ENCODE peak calls at places on chromosomes 4 and X, in six cellular contexts. One of them, this sample, is unnamed.

GRCh38 chrX:57366430-57366829 is 79.9 kb downstream of the FAAH2 start:
- DNase-seq in GM12878: no peak
- DNase-seq in sigmoid colon: no peak
- DNase-seq in GM23338: no peak
- DNase-seq in transverse colon: no peak
- DNase-seq in suprapubic skin: no peak
- DNase-seq in this sample: no peak

GRCh38 chrX:24682739-24683432 is 10.8 kb upstream of the POLA1 start:
- DNase-seq in GM12878: no peak
- DNase-seq in sigmoid colon: no peak
- DNase-seq in GM23338: no peak
- DNase-seq in transverse colon: no peak
- DNase-seq in suprapubic skin: no peak
- DNase-seq in this sample: no peak

GRCh38 chr4:156584100-156584499 is 387.5 kb downstream of the PDGFC start:
- DNase-seq in GM12878: no peak
- DNase-seq in sigmoid colon: no peak
- DNase-seq in GM23338: no peak
- DNase-seq in transverse colon: no peak
- DNase-seq in suprapubic skin: no peak
- DNase-seq in this sample: no peak

GRCh38 chrX:46165411-46165810 is 379.8 kb downstream of the ZNF674 start:
- DNase-seq in GM12878: no peak
- DNase-seq in sigmoid colon: no peak
- DNase-seq in GM23338: no peak
- DNase-seq in transverse colon: no peak
- DNase-seq in suprapubic skin: no peak
- DNase-seq in this sample: no peak

GRCh38 chr4:145912391-145912790 is 26.2 kb downstream of the ZNF827 start:
- DNase-seq in GM12878: no peak
- DNase-seq in sigmoid colon: no peak
- DNase-seq in GM23338: no peak
- DNase-seq in transverse colon: no peak
- DNase-seq in suprapubic skin: no peak
- DNase-seq in this sample: no peak

GRCh38 chr4:41134581-41134980 is 79.8 kb downstream of the APBB2 start:
- DNase-seq in GM12878: no peak
- DNase-seq in sigmoid colon: no peak
- DNase-seq in GM23338: peak; percentile 60
- DNase-seq in transverse colon: no peak
- DNase-seq in suprapubic skin: no peak
- DNase-seq in this sample: no peak

GRCh38 chrX:56812515-56813105 is 83.6 kb downstream of the NBDY start:
- DNase-seq in GM12878: peak; percentile 56
- DNase-seq in sigmoid colon: no peak
- DNase-seq in GM23338: no peak
- DNase-seq in transverse colon: no peak
- DNase-seq in suprapubic skin: peak; percentile 19
- DNase-seq in this sample: no peak

GRCh38 chrX:116961872-116962582 is 499.3 kb upstream of the CT83 start:
- DNase-seq in GM12878: no peak
- DNase-seq in sigmoid colon: no peak
- DNase-seq in GM23338: peak; percentile 8
- DNase-seq in transverse colon: no peak
- DNase-seq in suprapubic skin: no peak
- DNase-seq in this sample: no peak

GRCh38 chr4:8913858-8914460 is 42.3 kb upstream of the HMX1 start:
- DNase-seq in GM12878: no peak
- DNase-seq in sigmoid colon: peak; percentile 33
- DNase-seq in GM23338: no peak
- DNase-seq in transverse colon: no peak
- DNase-seq in suprapubic skin: peak; percentile 22
- DNase-seq in this sample: peak; percentile 88

GRCh38 chrX:115011428-115011827 is 6.0 kb downstream of the IL13RA2 start:
- DNase-seq in GM12878: no peak
- DNase-seq in sigmoid colon: no peak
- DNase-seq in GM23338: no peak
- DNase-seq in transverse colon: no peak
- DNase-seq in suprapubic skin: no peak
- DNase-seq in this sample: no peak

GRCh38 chr4:80423553-80424224 is 88.2 kb downstream of the CFAP299 start:
- DNase-seq in GM12878: no peak
- DNase-seq in sigmoid colon: no peak
- DNase-seq in GM23338: no peak
- DNase-seq in transverse colon: no peak
- DNase-seq in suprapubic skin: no peak
- DNase-seq in this sample: no peak

GRCh38 chr4:34362654-34363053 is 1881.7 kb downstream of the ARAP2 start:
- DNase-seq in GM12878: no peak
- DNase-seq in sigmoid colon: no peak
- DNase-seq in GM23338: no peak
- DNase-seq in transverse colon: no peak
- DNase-seq in suprapubic skin: no peak
- DNase-seq in this sample: no peak

GRCh38 chr4:2930821-2931764 is 32.1 kb downstream of the NOP14 start:
- DNase-seq in GM12878: no peak
- DNase-seq in sigmoid colon: no peak
- DNase-seq in GM23338: no peak
- DNase-seq in transverse colon: peak; percentile 45
- DNase-seq in suprapubic skin: peak; percentile 74
- DNase-seq in this sample: no peak

GRCh38 chr4:113212613-113213012 is 163.2 kb downstream of the ANK2 start:
- DNase-seq in GM12878: no peak
- DNase-seq in sigmoid colon: no peak
- DNase-seq in GM23338: no peak
- DNase-seq in transverse colon: no peak
- DNase-seq in suprapubic skin: no peak
- DNase-seq in this sample: no peak

GRCh38 chr4:165343353-165344191 is 16.1 kb downstream of the MSMO1 start:
- DNase-seq in GM12878: no peak
- DNase-seq in sigmoid colon: no peak
- DNase-seq in GM23338: peak; percentile 58
- DNase-seq in transverse colon: no peak
- DNase-seq in suprapubic skin: no peak
- DNase-seq in this sample: no peak

GRCh38 chr4:79025170-79025569 is 85.9 kb upstream of the PAQR3 start:
- DNase-seq in GM12878: no peak
- DNase-seq in sigmoid colon: no peak
- DNase-seq in GM23338: no peak
- DNase-seq in transverse colon: no peak
- DNase-seq in suprapubic skin: no peak
- DNase-seq in this sample: no peak

GRCh38 chr4:119113033-119113655 is 22.5 kb upstream of the MYOZ2 start:
- DNase-seq in GM12878: no peak
- DNase-seq in sigmoid colon: no peak
- DNase-seq in GM23338: no peak
- DNase-seq in transverse colon: no peak
- DNase-seq in suprapubic skin: no peak
- DNase-seq in this sample: no peak

GRCh38 chr4:60128916-60129315 is 1071.2 kb upstream of the ADGRL3 start:
- DNase-seq in GM12878: no peak
- DNase-seq in sigmoid colon: no peak
- DNase-seq in GM23338: no peak
- DNase-seq in transverse colon: no peak
- DNase-seq in suprapubic skin: no peak
- DNase-seq in this sample: no peak

GRCh38 chrX:151987108-151987507 is 12.6 kb upstream of the GABRE start:
- DNase-seq in GM12878: no peak
- DNase-seq in sigmoid colon: no peak
- DNase-seq in GM23338: no peak
- DNase-seq in transverse colon: no peak
- DNase-seq in suprapubic skin: no peak
- DNase-seq in this sample: no peak

GRCh38 chr4:1763070-1763549 is 30.0 kb upstream of the FGFR3 start:
- DNase-seq in GM12878: no peak
- DNase-seq in sigmoid colon: no peak
- DNase-seq in GM23338: peak; percentile 65
- DNase-seq in transverse colon: no peak
- DNase-seq in suprapubic skin: no peak
- DNase-seq in this sample: no peak

GRCh38 chr4:78667764-78668163 is 108.4 kb upstream of the BMP2K start:
- DNase-seq in GM12878: peak; percentile 69
- DNase-seq in sigmoid colon: no peak
- DNase-seq in GM23338: no peak
- DNase-seq in transverse colon: no peak
- DNase-seq in suprapubic skin: no peak
- DNase-seq in this sample: no peak

GRCh38 chr4:95839891-95840290 is at the start of gene PDHA2:
- DNase-seq in GM12878: no peak
- DNase-seq in sigmoid colon: no peak
- DNase-seq in GM23338: peak; percentile 12
- DNase-seq in transverse colon: no peak
- DNase-seq in suprapubic skin: peak; percentile 47
- DNase-seq in this sample: no peak

GRCh38 chr4:2673157-2673556 is 83.0 kb downstream of the TNIP2 start:
- DNase-seq in GM12878: no peak
- DNase-seq in sigmoid colon: no peak
- DNase-seq in GM23338: peak; percentile 45
- DNase-seq in transverse colon: no peak
- DNase-seq in suprapubic skin: no peak
- DNase-seq in this sample: no peak

GRCh38 chrX:101206471-101206870 is 13.1 kb upstream of the DRP2 start:
- DNase-seq in GM12878: no peak
- DNase-seq in sigmoid colon: no peak
- DNase-seq in GM23338: peak; percentile 52
- DNase-seq in transverse colon: no peak
- DNase-seq in suprapubic skin: no peak
- DNase-seq in this sample: no peak

GRCh38 chr4:54065282-54066087 is 1.1 kb upstream of the CHIC2 start:
- DNase-seq in GM12878: no peak
- DNase-seq in sigmoid colon: no peak
- DNase-seq in GM23338: no peak
- DNase-seq in transverse colon: no peak
- DNase-seq in suprapubic skin: no peak
- DNase-seq in this sample: no peak

GRCh38 chr4:139978692-139979091 is 175.3 kb downstream of the MAML3 start:
- DNase-seq in GM12878: peak; percentile 75
- DNase-seq in sigmoid colon: no peak
- DNase-seq in GM23338: no peak
- DNase-seq in transverse colon: no peak
- DNase-seq in suprapubic skin: no peak
- DNase-seq in this sample: no peak

GRCh38 chr4:169249214-169249973 is 21.4 kb downstream of the SH3RF1 start:
- DNase-seq in GM12878: no peak
- DNase-seq in sigmoid colon: no peak
- DNase-seq in GM23338: no peak
- DNase-seq in transverse colon: no peak
- DNase-seq in suprapubic skin: no peak
- DNase-seq in this sample: no peak

GRCh38 chrX:17860811-17861495 is at the start of gene RAI2:
- DNase-seq in GM12878: no peak
- DNase-seq in sigmoid colon: peak; percentile 72
- DNase-seq in GM23338: peak; percentile 48
- DNase-seq in transverse colon: peak; percentile 22
- DNase-seq in suprapubic skin: peak; percentile 68
- DNase-seq in this sample: no peak
- H3K4me3 ChIP-seq in GM12878: no peak within 1 kb of the TSS
- H3K4me3 ChIP-seq in sigmoid colon: peak within 1 kb of the TSS; percentile 62
- H3K4me3 ChIP-seq in GM23338: peak within 1 kb of the TSS; percentile 65
- H3K4me3 ChIP-seq in transverse colon: peak within 1 kb of the TSS; percentile 41
- H3K4me3 ChIP-seq in suprapubic skin: peak within 1 kb of the TSS; percentile 49
- H3K4me3 ChIP-seq in this sample: peak within 1 kb of the TSS; percentile 67

GRCh38 chrX:130060122-130061069 is 49.9 kb downstream of the ELF4 start:
- DNase-seq in GM12878: no peak
- DNase-seq in sigmoid colon: peak; percentile 86
- DNase-seq in GM23338: peak; percentile 64
- DNase-seq in transverse colon: peak; percentile 86
- DNase-seq in suprapubic skin: peak; percentile 84
- DNase-seq in this sample: no peak
- TF ChIP-seq POLR2AphosphoS5 in GM12878: no peak
- TF ChIP-seq POLR2AphosphoS5 in sigmoid colon: peak; percentile 8
- TF ChIP-seq POLR2AphosphoS5 in GM23338: no peak
- TF ChIP-seq POLR2AphosphoS5 in transverse colon: no peak
- TF ChIP-seq POLR2AphosphoS5 in suprapubic skin: no peak
- TF ChIP-seq POLR2AphosphoS5 in this sample: peak; percentile 32

DNA sequence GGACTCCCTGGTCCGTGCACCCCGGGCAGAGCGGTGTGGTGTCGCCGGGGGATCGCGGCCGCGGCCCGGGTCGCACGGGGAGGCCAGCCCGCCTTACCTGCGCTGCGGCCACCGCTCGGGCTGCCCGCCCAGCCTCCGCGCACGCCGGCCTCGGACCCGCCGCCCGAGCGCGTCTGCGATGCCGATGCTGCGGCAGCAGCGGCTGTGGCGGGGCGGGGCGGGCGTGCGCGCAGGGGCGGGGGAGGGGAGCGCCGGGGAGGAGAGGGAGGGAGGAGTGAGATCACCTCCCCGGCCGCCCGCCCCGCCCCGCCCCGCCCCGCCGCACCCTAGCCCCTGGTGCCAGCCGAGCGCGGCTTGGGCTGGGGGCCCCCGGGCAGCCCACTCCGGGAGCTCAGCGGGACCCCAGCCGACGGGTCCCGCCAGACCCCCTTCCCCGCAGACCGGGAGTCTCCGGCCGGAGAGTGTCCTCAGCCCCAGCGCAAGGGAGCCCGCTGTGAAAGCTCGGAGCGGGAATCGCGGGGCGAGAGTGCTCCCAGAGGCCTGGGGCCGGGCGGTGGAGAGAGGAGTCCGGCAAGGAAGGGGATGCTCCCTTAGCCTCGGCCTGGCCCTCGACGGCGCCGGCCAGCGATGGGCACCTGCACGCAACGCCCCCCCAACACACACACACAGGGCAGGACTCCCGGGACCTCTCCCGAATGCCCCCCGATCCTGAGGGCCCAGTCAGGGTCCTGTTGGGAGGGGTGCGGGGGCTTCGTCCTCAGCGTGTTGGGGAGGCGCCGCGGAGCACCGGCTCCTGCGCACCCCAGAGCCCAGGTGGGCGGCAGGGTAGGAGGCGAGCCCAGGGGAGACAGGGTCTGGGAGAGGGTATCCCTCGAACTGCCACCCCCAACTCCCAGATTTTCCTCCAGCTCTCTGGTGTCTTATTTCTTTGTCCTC is at the start of gene L1CAM:
- DNase-seq in GM12878: no peak
- DNase-seq in sigmoid colon: no peak
- DNase-seq in GM23338: peak; percentile 54
- DNase-seq in transverse colon: no peak
- DNase-seq in suprapubic skin: no peak
- DNase-seq in this sample: no peak
- H3K4me3 ChIP-seq in GM12878: no peak within 1 kb of the TSS
- H3K4me3 ChIP-seq in sigmoid colon: no peak within 1 kb of the TSS
- H3K4me3 ChIP-seq in GM23338: peak within 1 kb of the TSS; percentile 59
- H3K4me3 ChIP-seq in transverse colon: peak within 1 kb of the TSS; percentile 10
- H3K4me3 ChIP-seq in suprapubic skin: peak within 1 kb of the TSS; percentile 34
- H3K4me3 ChIP-seq in this sample: peak within 1 kb of the TSS; percentile 51

DNA sequence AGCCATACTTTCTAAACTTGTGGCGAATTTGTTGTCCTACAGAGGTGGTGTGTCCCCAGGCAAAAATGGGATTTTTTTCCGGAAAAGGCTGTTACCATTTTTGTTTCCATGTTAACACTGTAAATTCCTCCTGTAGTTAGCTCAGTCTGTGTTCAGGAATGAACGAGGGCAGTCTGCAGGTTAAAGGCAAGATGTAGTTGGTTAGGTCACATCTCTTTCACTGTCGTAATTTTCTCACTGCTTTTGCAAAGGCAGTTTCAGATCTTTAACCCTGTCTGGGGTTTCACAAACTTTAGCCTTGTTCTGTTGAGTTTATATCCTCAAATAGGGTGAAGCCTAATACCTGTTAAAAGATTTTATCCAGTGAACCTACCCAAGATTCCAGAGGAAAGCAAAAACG is 50.5 kb upstream of the PUDP start:
- DNase-seq in GM12878: no peak
- DNase-seq in sigmoid colon: no peak
- DNase-seq in GM23338: no peak
- DNase-seq in transverse colon: no peak
- DNase-seq in suprapubic skin: no peak
- DNase-seq in this sample: no peak
- TF ChIP-seq POLR2AphosphoS5 in GM12878: no peak
- TF ChIP-seq POLR2AphosphoS5 in sigmoid colon: no peak
- TF ChIP-seq POLR2AphosphoS5 in GM23338: no peak
- TF ChIP-seq POLR2AphosphoS5 in transverse colon: no peak
- TF ChIP-seq POLR2AphosphoS5 in suprapubic skin: no peak
- TF ChIP-seq POLR2AphosphoS5 in this sample: no peak